ENCODE peak calls at places on chromosomes 7 and 10, in ten cellular contexts. J is HFF-Myc, W is astrocyte, K is B cell, S is colonic mucosa, P is fibroblast of lung, E is endothelial cell, D is astrocyte of the cerebellum, N is adrenal gland, C is ascending aorta. Y is an unnamed sample.

GRCh38 chr7:122520961-122521555 is 177.9 kb downstream of the RNF133 start:
- DNase-seq in S (no peak), W (no peak), J (no peak), N (no peak), D (no peak), K (no peak), P (no peak), E (no peak), C (no peak), Y (no peak)

GRCh38 chr7:70734436-70734835 is 397.5 kb upstream of the GALNT17 start:
- DNase-seq in J (no peak), E (no peak), K (no peak), N (no peak), P (peak), D (no peak), W (peak), C (no peak), S (no peak), Y (no peak)

GRCh38 chr7:20214787-20215669 is 2.2 kb downstream of the MACC1 start:
- DNase-seq in S (no peak), J (no peak), P (peak), W (peak), C (no peak), N (no peak), D (no peak), K (no peak), E (no peak), Y (no peak)

GRCh38 chr7:106883627-106884026 is 18.5 kb downstream of the PIK3CG start:
- DNase-seq in D (no peak), N (no peak), E (no peak), K (no peak), C (no peak), J (no peak), P (no peak), S (no peak), W (no peak), Y (no peak)

GRCh38 chr7:43735802-43736603 is 6.7 kb upstream of the COA1 start:
- DNase-seq in W (peak), J (no peak), N (no peak), C (no peak), S (no peak), E (no peak), D (no peak), K (no peak), P (peak), Y (no peak)

GRCh38 chr10:78764436-78764835 is 304.3 kb upstream of the ZMIZ1 start:
- DNase-seq in K (no peak), W (no peak), C (no peak), N (no peak), D (no peak), P (no peak), J (no peak), E (no peak), S (no peak), Y (peak)

GRCh38 chr7:33639552-33640197 is 265.7 kb upstream of the BMPER start:
- DNase-seq in J (no peak), K (no peak), W (peak), E (no peak), D (no peak), S (no peak), P (no peak), N (no peak), C (no peak), Y (no peak)

GRCh38 chr10:112359606-112360307 is 14.2 kb upstream of the ACSL5 start:
- DNase-seq in J (no peak), P (no peak), S (no peak), K (no peak), E (no peak), D (no peak), N (no peak), C (no peak), W (no peak), Y (no peak)

GRCh38 chr7:151060416-151061234 is 1.2 kb downstream of the SLC4A2 start:
- DNase-seq in E (no peak), J (no peak), D (no peak), C (no peak), K (no peak), S (peak), W (no peak), N (no peak), P (peak), Y (no peak)

GRCh38 chr10:76302491-76302890 is 871.1 kb downstream of the LRMDA start:
- DNase-seq in E (no peak), W (peak), P (peak), J (no peak), S (no peak), D (no peak), K (no peak), C (no peak), N (no peak), Y (no peak)

GRCh38 chr7:74069790-74070618 is 13.6 kb upstream of the LIMK1 start:
- DNase-seq in E (no peak), N (no peak), J (no peak), K (peak), C (no peak), D (no peak), W (no peak), P (no peak), S (no peak), Y (no peak)

GRCh38 chr10:84391326-84391725 is 62.9 kb downstream of the CCSER2 start:
- DNase-seq in E (no peak), D (peak), N (no peak), P (peak), S (no peak), J (no peak), W (peak), K (no peak), C (no peak), Y (no peak)

GRCh38 chr10:118259288-118259906 is 82.7 kb downstream of the FAM204A start:
- DNase-seq in K (no peak), N (peak), J (no peak), C (no peak), E (peak), S (peak), D (no peak), W (no peak), P (no peak), Y (no peak)

GRCh38 chr10:60238408-60239100 is 151.1 kb downstream of the ANK3 start:
- DNase-seq in C (no peak), J (peak), S (no peak), P (peak), K (peak), E (no peak), D (peak), N (no peak), W (peak), Y (no peak)

GRCh38 chr7:114660007-114660406 is 245.4 kb downstream of the FOXP2 start:
- DNase-seq in W (no peak), D (no peak), P (no peak), E (no peak), J (no peak), K (no peak), N (no peak), C (no peak), S (no peak), Y (no peak)

GRCh38 chr7:78636727-78637126 is 816.7 kb downstream of the MAGI2 start:
- DNase-seq in C (no peak), D (no peak), P (peak), N (no peak), K (no peak), S (no peak), W (no peak), E (no peak), J (no peak), Y (no peak)

GRCh38 chr7:90172624-90173023 is 18.4 kb downstream of the STEAP1 start:
- DNase-seq in S (no peak), N (no peak), C (no peak), E (no peak), W (no peak), D (no peak), K (no peak), J (no peak), P (no peak), Y (no peak)

GRCh38 chr7:92133133-92133736 is 1.0 kb downstream of the CYP51A1 start:
- DNase-seq in J (no peak), P (peak), N (no peak), D (no peak), S (peak), E (no peak), C (no peak), K (no peak), W (peak), Y (no peak)

GRCh38 chr7:131638641-131639430 is 82.4 kb upstream of the PODXL start:
- DNase-seq in K (no peak), S (no peak), N (no peak), C (no peak), E (no peak), W (no peak), D (no peak), J (no peak), P (no peak), Y (no peak)

GRCh38 chr10:95297402-95297801 is 6.6 kb upstream of the PDLIM1 start:
- DNase-seq in D (no peak), N (no peak), S (no peak), E (no peak), K (no peak), P (no peak), J (no peak), C (no peak), W (no peak), Y (no peak)

GRCh38 chr7:53811555-53812079 is 730.6 kb upstream of the VSTM2A start:
- DNase-seq in S (no peak), W (no peak), P (no peak), D (no peak), E (no peak), C (no peak), J (no peak), N (no peak), K (no peak), Y (no peak)

GRCh38 chr7:112135815-112136706 is 70.1 kb downstream of the DOCK4 start:
- DNase-seq in P (no peak), C (no peak), W (no peak), E (no peak), N (no peak), K (no peak), S (no peak), D (no peak), J (no peak), Y (no peak)

GRCh38 chr7:116354546-116355422 is 144.4 kb downstream of the TES start:
- DNase-seq in C (no peak), E (peak), K (no peak), S (peak), W (peak), D (peak), J (peak), N (peak), P (peak), Y (peak)

GRCh38 chr7:22271311-22271710 is 85.6 kb downstream of the RAPGEF5 start:
- DNase-seq in J (no peak), D (no peak), C (no peak), K (no peak), W (no peak), S (no peak), E (no peak), N (no peak), P (no peak), Y (no peak)

GRCh38 chr10:127853868-127854768 is 38.6 kb downstream of the CLRN3 start:
- DNase-seq in D (peak), P (peak), E (peak), S (peak), W (peak), K (peak), C (no peak), N (peak), J (peak), Y (no peak)
- TF ChIP-seq CTCF in D (peak), P (peak), E (peak), S (peak), W (peak), K (peak), C (peak), N (peak), J (peak), Y (peak)

DNA sequence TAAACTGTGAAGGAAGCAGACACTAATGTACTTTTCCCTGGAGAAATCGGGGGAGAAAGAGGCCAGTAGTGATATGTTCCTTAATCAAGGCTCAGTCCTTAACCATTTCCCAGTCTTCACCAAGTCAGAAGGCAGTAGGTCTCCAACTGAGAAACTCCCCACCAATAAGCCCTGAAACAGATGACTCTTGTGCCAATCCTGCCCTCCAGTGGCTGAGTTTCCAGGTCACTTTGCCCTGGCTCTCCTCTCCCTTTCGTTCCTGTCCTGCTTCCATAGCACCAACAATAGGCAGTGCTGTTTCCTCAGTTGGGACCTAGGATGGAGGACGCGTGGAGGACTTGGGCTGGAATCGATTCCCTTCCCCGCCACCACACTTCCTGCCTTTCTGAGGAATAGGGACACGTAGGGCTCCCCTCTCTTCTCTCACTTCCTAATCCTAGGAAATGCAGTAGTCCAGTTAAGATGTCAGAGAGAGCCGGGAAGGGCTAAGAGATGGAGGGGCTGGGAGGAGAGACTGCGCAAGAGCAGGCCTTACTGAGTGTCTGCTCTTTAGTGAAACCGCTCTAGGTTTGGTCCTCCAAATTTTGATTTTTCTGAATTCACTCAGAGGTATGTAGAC is 23.4 kb downstream of the ATOH7 start:
- DNase-seq in J (peak), C (no peak), K (no peak), D (peak), N (peak), W (peak), S (peak), P (peak), E (peak), Y (no peak)
- TF ChIP-seq CTCF in J (peak), C (peak), K (no peak), D (peak), N (peak), W (peak), S (peak), P (peak), E (peak), Y (no peak)

GRCh38 chr10:103235775-103236174 is 9.9 kb upstream of the RPEL1 start:
- DNase-seq in S (no peak), K (no peak), C (no peak), J (no peak), P (no peak), N (no peak), W (no peak), D (no peak), E (no peak), Y (no peak)

GRCh38 chr10:103232772-103233488 is 12.8 kb upstream of the RPEL1 start:
- DNase-seq in J (no peak), D (no peak), K (no peak), E (no peak), W (peak), C (no peak), P (peak), N (no peak), S (no peak), Y (no peak)

GRCh38 chr10:103241262-103242011 is 4.2 kb upstream of the RPEL1 start:
- DNase-seq in D (no peak), W (peak), C (no peak), K (no peak), E (no peak), J (no peak), P (peak), S (peak), N (peak), Y (no peak)

GRCh38 chr10:103238506-103239252 is 7.0 kb upstream of the RPEL1 start:
- DNase-seq in C (no peak), W (peak), E (no peak), N (peak), K (no peak), D (peak), J (no peak), P (peak), S (peak), Y (no peak)
- TF ChIP-seq CTCF in C (no peak), W (peak), E (no peak), N (no peak), K (no peak), D (peak), J (peak), P (peak), S (no peak), Y (no peak)

GRCh38 chr10:121532465-121532864 is 65.8 kb downstream of the FGFR2 start:
- DNase-seq in E (no peak), P (no peak), N (no peak), J (no peak), W (no peak), S (no peak), C (no peak), K (no peak), D (no peak), Y (no peak)
- TF ChIP-seq CTCF in E (no peak), P (no peak), N (no peak), J (no peak), W (no peak), S (no peak), C (no peak), K (no peak), D (no peak), Y (no peak)

DNA sequence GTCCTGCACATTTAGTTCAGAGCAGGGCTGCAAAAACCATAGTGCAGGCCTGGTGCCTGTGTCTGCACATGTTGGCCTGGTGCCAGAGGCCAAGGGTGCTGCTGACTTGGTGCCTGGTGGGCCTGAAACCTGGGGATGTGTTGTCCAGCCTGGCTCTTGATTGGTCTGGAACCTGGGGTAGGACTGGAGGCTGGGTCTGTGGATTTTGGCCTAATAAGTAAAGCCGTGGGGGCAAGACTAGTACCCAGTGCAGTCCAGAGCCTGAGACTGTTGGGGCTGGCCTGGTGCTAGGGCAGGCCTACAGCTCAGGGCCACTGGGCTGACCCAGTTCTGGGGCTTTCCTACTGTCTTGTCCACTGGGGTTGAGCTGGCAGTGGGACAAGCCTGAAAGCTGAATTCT is 817.9 kb downstream of the DNAJB9 start:
- DNase-seq in N (no peak), C (no peak), P (no peak), J (no peak), E (no peak), S (no peak), K (no peak), W (no peak), D (no peak), Y (no peak)
- TF ChIP-seq CTCF in N (no peak), C (no peak), P (no peak), J (no peak), E (no peak), S (no peak), K (no peak), W (no peak), D (no peak), Y (no peak)

GRCh38 chr7:51451751-51452465 is 135.3 kb upstream of the COBL start:
- DNase-seq in P (no peak), K (no peak), C (no peak), S (no peak), D (no peak), N (no peak), W (no peak), J (no peak), E (peak), Y (no peak)
- TF ChIP-seq CTCF in P (no peak), K (no peak), C (no peak), S (no peak), D (no peak), N (no peak), W (no peak), J (no peak), E (peak), Y (no peak)

GRCh38 chr10:23156447-23157150 is 35.5 kb upstream of the PTF1A start:
- DNase-seq in W (no peak), N (no peak), D (no peak), P (no peak), E (no peak), J (no peak), K (no peak), C (no peak), S (no peak), Y (no peak)

GRCh38 chr10:23155166-23155565 is 36.9 kb upstream of the PTF1A start:
- DNase-seq in P (no peak), K (no peak), W (no peak), J (no peak), S (no peak), E (no peak), D (no peak), N (no peak), C (no peak), Y (no peak)

GRCh38 chr10:23158370-23158769 is 33.7 kb upstream of the PTF1A start:
- DNase-seq in K (peak), S (peak), C (no peak), W (peak), N (peak), D (peak), P (peak), J (peak), E (peak), Y (no peak)

GRCh38 chr10:23157239-23157661 is 34.9 kb upstream of the PTF1A start:
- DNase-seq in E (no peak), S (no peak), J (no peak), P (no peak), W (no peak), K (no peak), N (no peak), D (no peak), C (no peak), Y (no peak)

DNA sequence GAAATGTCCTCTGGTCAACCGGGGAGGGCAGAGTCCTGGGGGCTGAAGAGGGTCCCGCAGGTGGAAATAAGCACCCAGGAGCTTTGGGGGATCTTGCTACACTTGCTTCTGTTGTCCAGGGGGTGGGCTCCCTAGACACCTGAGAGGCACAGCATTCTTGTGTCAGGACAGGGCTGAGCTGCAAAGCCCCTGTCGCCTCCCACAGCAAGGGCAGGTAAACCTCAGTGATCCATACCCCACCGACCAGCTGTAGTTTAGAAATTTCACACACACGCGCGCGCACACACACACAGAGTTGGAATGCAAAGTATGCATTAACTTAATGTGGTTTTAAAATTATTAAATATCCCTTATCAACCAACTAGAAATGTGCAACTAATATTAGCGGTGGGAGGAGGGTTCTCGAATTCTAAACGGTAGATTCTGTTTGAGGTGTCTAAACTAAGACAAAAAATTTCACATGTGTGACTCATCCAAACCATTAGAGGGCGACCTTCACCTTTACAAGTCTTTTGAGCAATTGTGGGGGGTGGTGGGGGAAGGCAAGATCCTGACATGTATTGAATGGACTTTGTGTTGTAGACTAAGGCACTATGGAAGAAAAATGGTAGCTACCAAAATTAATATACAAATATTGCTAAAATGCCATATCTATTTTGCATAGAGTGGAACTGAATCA is 34.3 kb upstream of the PTF1A start:
- DNase-seq in J (peak), C (no peak), E (no peak), D (peak), P (peak), K (no peak), W (peak), N (peak), S (no peak), Y (no peak)
- TF ChIP-seq CTCF in J (no peak), C (no peak), E (no peak), D (no peak), P (peak), K (no peak), W (no peak), N (no peak), S (no peak), Y (no peak)

Y was measured in omental fat pad.